ENCODE peak calls at places on chromosomes 12 and 14, in nine cellular contexts. One of them, this sample, is unnamed.

GRCh38 chr14:101033006-101033405 is 129.5 kb upstream of the RTL1 start:
- DNase-seq in fibroblast of villous mesenchyme: no peak
- DNase-seq in spleen: peak; percentile 23
- DNase-seq in SK-N-SH: no peak
- DNase-seq in transverse colon: no peak
- DNase-seq in A549: no peak
- DNase-seq in progenitor cell of endocrine pancreas: no peak
- DNase-seq in psoas muscle: no peak
- DNase-seq in BJ: no peak
- DNase-seq in this sample: no peak

GRCh38 chr12:127767631-127768030 is 499.3 kb upstream of the TMEM132C start:
- DNase-seq in transverse colon: no peak
- DNase-seq in spleen: no peak
- DNase-seq in psoas muscle: no peak
- DNase-seq in A549: no peak
- DNase-seq in BJ: no peak
- DNase-seq in progenitor cell of endocrine pancreas: no peak
- DNase-seq in fibroblast of villous mesenchyme: no peak
- DNase-seq in SK-N-SH: no peak
- DNase-seq in this sample: no peak

GRCh38 chr12:25792031-25792430 is 166.5 kb upstream of the RASSF8 start:
- DNase-seq in spleen: no peak
- DNase-seq in transverse colon: no peak
- DNase-seq in BJ: no peak
- DNase-seq in A549: no peak
- DNase-seq in progenitor cell of endocrine pancreas: no peak
- DNase-seq in fibroblast of villous mesenchyme: peak; percentile 36
- DNase-seq in psoas muscle: no peak
- DNase-seq in SK-N-SH: no peak
- DNase-seq in this sample: no peak

GRCh38 chr14:85599939-85600338 is 70.0 kb downstream of the FLRT2 start:
- DNase-seq in spleen: no peak
- DNase-seq in A549: no peak
- DNase-seq in psoas muscle: no peak
- DNase-seq in SK-N-SH: no peak
- DNase-seq in fibroblast of villous mesenchyme: peak; percentile 92
- DNase-seq in BJ: peak; percentile 60
- DNase-seq in transverse colon: no peak
- DNase-seq in progenitor cell of endocrine pancreas: no peak
- DNase-seq in this sample: no peak

GRCh38 chr12:4567073-4567881 is 5.3 kb downstream of the DYRK4 start:
- DNase-seq in progenitor cell of endocrine pancreas: no peak
- DNase-seq in transverse colon: no peak
- DNase-seq in SK-N-SH: no peak
- DNase-seq in A549: no peak
- DNase-seq in psoas muscle: no peak
- DNase-seq in BJ: no peak
- DNase-seq in spleen: no peak
- DNase-seq in fibroblast of villous mesenchyme: no peak
- DNase-seq in this sample: no peak

GRCh38 chr12:48003226-48004038 is 844 bp downstream of the COL2A1 start:
- DNase-seq in psoas muscle: no peak
- DNase-seq in BJ: no peak
- DNase-seq in progenitor cell of endocrine pancreas: no peak
- DNase-seq in spleen: no peak
- DNase-seq in transverse colon: no peak
- DNase-seq in fibroblast of villous mesenchyme: no peak
- DNase-seq in A549: peak; percentile 20
- DNase-seq in SK-N-SH: no peak
- DNase-seq in this sample: peak; percentile 30

GRCh38 chr14:100015251-100015655 is 50.0 kb upstream of the EVL start:
- DNase-seq in spleen: no peak
- DNase-seq in transverse colon: no peak
- DNase-seq in psoas muscle: no peak
- DNase-seq in fibroblast of villous mesenchyme: peak; percentile 42
- DNase-seq in SK-N-SH: no peak
- DNase-seq in A549: no peak
- DNase-seq in BJ: no peak
- DNase-seq in progenitor cell of endocrine pancreas: no peak
- DNase-seq in this sample: no peak

GRCh38 chr12:51848843-51849735 is 571 bp upstream of the FIGNL2 start:
- DNase-seq in transverse colon: no peak
- DNase-seq in SK-N-SH: peak; percentile 96
- DNase-seq in BJ: no peak
- DNase-seq in progenitor cell of endocrine pancreas: peak; percentile 48
- DNase-seq in psoas muscle: no peak
- DNase-seq in spleen: no peak
- DNase-seq in fibroblast of villous mesenchyme: no peak
- DNase-seq in A549: no peak
- DNase-seq in this sample: peak; percentile 49

GRCh38 chr14:68938515-68939423 is 40.3 kb downstream of the ACTN1 start:
- DNase-seq in fibroblast of villous mesenchyme: peak; percentile 55
- DNase-seq in SK-N-SH: peak; percentile 67
- DNase-seq in transverse colon: peak; percentile 72
- DNase-seq in psoas muscle: no peak
- DNase-seq in progenitor cell of endocrine pancreas: no peak
- DNase-seq in BJ: no peak
- DNase-seq in A549: peak; percentile 90
- DNase-seq in spleen: no peak
- DNase-seq in this sample: no peak

GRCh38 chr12:40760821-40761220 is 68.6 kb downstream of the CNTN1 start:
- DNase-seq in transverse colon: no peak
- DNase-seq in fibroblast of villous mesenchyme: no peak
- DNase-seq in progenitor cell of endocrine pancreas: no peak
- DNase-seq in spleen: no peak
- DNase-seq in SK-N-SH: no peak
- DNase-seq in psoas muscle: no peak
- DNase-seq in BJ: no peak
- DNase-seq in A549: no peak
- DNase-seq in this sample: no peak

GRCh38 chr12:113242018-113242418 is 20.8 kb downstream of the TPCN1 start:
- DNase-seq in BJ: no peak
- DNase-seq in progenitor cell of endocrine pancreas: no peak
- DNase-seq in A549: no peak
- DNase-seq in psoas muscle: peak; percentile 74
- DNase-seq in fibroblast of villous mesenchyme: no peak
- DNase-seq in transverse colon: peak; percentile 33
- DNase-seq in spleen: peak; percentile 60
- DNase-seq in SK-N-SH: no peak
- DNase-seq in this sample: no peak

GRCh38 chr14:91875515-91876286 is 8.4 kb upstream of the TC2N start:
- DNase-seq in fibroblast of villous mesenchyme: no peak
- DNase-seq in BJ: no peak
- DNase-seq in progenitor cell of endocrine pancreas: no peak
- DNase-seq in psoas muscle: no peak
- DNase-seq in spleen: no peak
- DNase-seq in SK-N-SH: no peak
- DNase-seq in transverse colon: peak; percentile 63
- DNase-seq in A549: no peak
- DNase-seq in this sample: no peak

GRCh38 chr14:61631044-61631692 is 64.1 kb upstream of the HIF1A start:
- DNase-seq in fibroblast of villous mesenchyme: peak; percentile 80
- DNase-seq in psoas muscle: no peak
- DNase-seq in transverse colon: no peak
- DNase-seq in A549: no peak
- DNase-seq in spleen: no peak
- DNase-seq in SK-N-SH: no peak
- DNase-seq in progenitor cell of endocrine pancreas: no peak
- DNase-seq in BJ: no peak
- DNase-seq in this sample: no peak

GRCh38 chr12:67068773-67069450 is 200.2 kb upstream of the CAND1 start:
- DNase-seq in BJ: no peak
- DNase-seq in transverse colon: peak; percentile 64
- DNase-seq in progenitor cell of endocrine pancreas: peak; percentile 50
- DNase-seq in A549: peak; percentile 67
- DNase-seq in fibroblast of villous mesenchyme: peak; percentile 25
- DNase-seq in psoas muscle: peak; percentile 52
- DNase-seq in spleen: peak; percentile 76
- DNase-seq in SK-N-SH: peak; percentile 76
- DNase-seq in this sample: peak; percentile 48

GRCh38 chr12:45433441-45433868 is 217.6 kb downstream of the ANO6 start:
- DNase-seq in fibroblast of villous mesenchyme: no peak
- DNase-seq in SK-N-SH: no peak
- DNase-seq in A549: no peak
- DNase-seq in spleen: no peak
- DNase-seq in psoas muscle: no peak
- DNase-seq in transverse colon: no peak
- DNase-seq in BJ: no peak
- DNase-seq in progenitor cell of endocrine pancreas: no peak
- DNase-seq in this sample: no peak

GRCh38 chr12:13171921-13172859 is 24.3 kb upstream of the EMP1 start:
- DNase-seq in spleen: no peak
- DNase-seq in fibroblast of villous mesenchyme: peak; percentile 21
- DNase-seq in progenitor cell of endocrine pancreas: no peak
- DNase-seq in psoas muscle: no peak
- DNase-seq in SK-N-SH: no peak
- DNase-seq in BJ: no peak
- DNase-seq in A549: peak; percentile 74
- DNase-seq in transverse colon: peak; percentile 30
- DNase-seq in this sample: no peak

GRCh38 chr12:104870797-104871196 is 87.3 kb downstream of the SLC41A2 start:
- DNase-seq in transverse colon: no peak
- DNase-seq in spleen: no peak
- DNase-seq in progenitor cell of endocrine pancreas: no peak
- DNase-seq in psoas muscle: no peak
- DNase-seq in A549: no peak
- DNase-seq in BJ: no peak
- DNase-seq in SK-N-SH: no peak
- DNase-seq in fibroblast of villous mesenchyme: no peak
- DNase-seq in this sample: no peak

GRCh38 chr14:53536446-53536845 is 383.3 kb upstream of the DDHD1 start:
- DNase-seq in SK-N-SH: no peak
- DNase-seq in transverse colon: no peak
- DNase-seq in fibroblast of villous mesenchyme: no peak
- DNase-seq in BJ: no peak
- DNase-seq in A549: no peak
- DNase-seq in psoas muscle: no peak
- DNase-seq in progenitor cell of endocrine pancreas: no peak
- DNase-seq in spleen: no peak
- DNase-seq in this sample: no peak

GRCh38 chr14:103002578-103003350 is 54.6 kb downstream of the CDC42BPB start:
- DNase-seq in psoas muscle: no peak
- DNase-seq in A549: peak; percentile 27
- DNase-seq in progenitor cell of endocrine pancreas: no peak
- DNase-seq in transverse colon: no peak
- DNase-seq in fibroblast of villous mesenchyme: no peak
- DNase-seq in spleen: peak; percentile 63
- DNase-seq in SK-N-SH: no peak
- DNase-seq in BJ: no peak
- DNase-seq in this sample: no peak
- TF ChIP-seq CTCF in psoas muscle: no peak
- TF ChIP-seq CTCF in A549: no peak
- TF ChIP-seq CTCF in progenitor cell of endocrine pancreas: no peak
- TF ChIP-seq CTCF in transverse colon: no peak
- TF ChIP-seq CTCF in fibroblast of villous mesenchyme: no peak
- TF ChIP-seq CTCF in spleen: no peak
- TF ChIP-seq CTCF in SK-N-SH: no peak
- TF ChIP-seq CTCF in BJ: peak; percentile 1
- TF ChIP-seq CTCF in this sample: no peak

GRCh38 chr12:71397433-71397954 is 42.1 kb upstream of the LGR5 start:
- DNase-seq in spleen: no peak
- DNase-seq in psoas muscle: no peak
- DNase-seq in BJ: peak; percentile 90
- DNase-seq in A549: no peak
- DNase-seq in fibroblast of villous mesenchyme: peak; percentile 15
- DNase-seq in transverse colon: no peak
- DNase-seq in SK-N-SH: no peak
- DNase-seq in progenitor cell of endocrine pancreas: no peak
- DNase-seq in this sample: no peak
- TF ChIP-seq CTCF in spleen: no peak
- TF ChIP-seq CTCF in psoas muscle: no peak
- TF ChIP-seq CTCF in BJ: no peak
- TF ChIP-seq CTCF in A549: no peak
- TF ChIP-seq CTCF in fibroblast of villous mesenchyme: no peak
- TF ChIP-seq CTCF in transverse colon: no peak
- TF ChIP-seq CTCF in SK-N-SH: no peak
- TF ChIP-seq CTCF in progenitor cell of endocrine pancreas: no peak
- TF ChIP-seq CTCF in this sample: no peak

DNA sequence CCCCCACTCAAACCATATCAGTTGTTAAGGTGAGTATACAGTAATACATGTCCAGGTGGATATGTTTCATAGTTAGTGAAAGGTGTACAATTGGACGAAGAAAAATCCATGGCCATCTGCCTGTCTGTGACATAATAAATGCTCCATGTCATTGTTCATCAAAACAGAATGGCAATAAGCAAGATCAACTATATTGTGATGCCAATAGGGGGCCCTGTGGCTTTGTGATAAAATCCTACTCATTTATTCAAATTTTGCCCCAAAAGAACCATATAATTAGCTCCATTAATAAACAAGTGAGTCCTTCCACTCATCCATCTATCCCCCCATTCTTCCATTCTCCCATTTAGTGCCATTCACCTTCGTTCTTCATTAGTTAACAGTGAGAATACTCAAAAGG is 102.0 kb downstream of the MGST1 start:
- DNase-seq in SK-N-SH: no peak
- DNase-seq in A549: no peak
- DNase-seq in spleen: no peak
- DNase-seq in BJ: no peak
- DNase-seq in fibroblast of villous mesenchyme: peak; percentile 4
- DNase-seq in progenitor cell of endocrine pancreas: no peak
- DNase-seq in psoas muscle: no peak
- DNase-seq in transverse colon: no peak
- DNase-seq in this sample: no peak
- TF ChIP-seq CTCF in SK-N-SH: no peak
- TF ChIP-seq CTCF in A549: no peak
- TF ChIP-seq CTCF in spleen: no peak
- TF ChIP-seq CTCF in BJ: no peak
- TF ChIP-seq CTCF in fibroblast of villous mesenchyme: peak; percentile 11
- TF ChIP-seq CTCF in progenitor cell of endocrine pancreas: no peak
- TF ChIP-seq CTCF in psoas muscle: no peak
- TF ChIP-seq CTCF in transverse colon: no peak
- TF ChIP-seq CTCF in this sample: no peak

GRCh38 chr14:66036598-66036997 is 449.6 kb upstream of the CCDC196 start:
- DNase-seq in SK-N-SH: no peak
- DNase-seq in progenitor cell of endocrine pancreas: no peak
- DNase-seq in psoas muscle: no peak
- DNase-seq in spleen: no peak
- DNase-seq in transverse colon: no peak
- DNase-seq in fibroblast of villous mesenchyme: no peak
- DNase-seq in BJ: no peak
- DNase-seq in A549: no peak
- DNase-seq in this sample: no peak

GRCh38 chr14:66037361-66037760 is 448.8 kb upstream of the CCDC196 start:
- DNase-seq in psoas muscle: no peak
- DNase-seq in spleen: no peak
- DNase-seq in SK-N-SH: no peak
- DNase-seq in transverse colon: no peak
- DNase-seq in BJ: no peak
- DNase-seq in A549: no peak
- DNase-seq in fibroblast of villous mesenchyme: no peak
- DNase-seq in progenitor cell of endocrine pancreas: no peak
- DNase-seq in this sample: no peak

GRCh38 chr14:66043921-66044320 is 442.2 kb upstream of the CCDC196 start:
- DNase-seq in fibroblast of villous mesenchyme: no peak
- DNase-seq in spleen: no peak
- DNase-seq in A549: no peak
- DNase-seq in progenitor cell of endocrine pancreas: no peak
- DNase-seq in SK-N-SH: no peak
- DNase-seq in psoas muscle: no peak
- DNase-seq in BJ: no peak
- DNase-seq in transverse colon: no peak
- DNase-seq in this sample: no peak

GRCh38 chr14:66039495-66039894 is 446.7 kb upstream of the CCDC196 start:
- DNase-seq in spleen: no peak
- DNase-seq in psoas muscle: no peak
- DNase-seq in progenitor cell of endocrine pancreas: no peak
- DNase-seq in transverse colon: no peak
- DNase-seq in BJ: no peak
- DNase-seq in A549: no peak
- DNase-seq in SK-N-SH: no peak
- DNase-seq in fibroblast of villous mesenchyme: no peak
- DNase-seq in this sample: no peak

GRCh38 chr14:66038214-66038977 is 447.8 kb upstream of the CCDC196 start:
- DNase-seq in A549: peak; percentile 22
- DNase-seq in psoas muscle: no peak
- DNase-seq in fibroblast of villous mesenchyme: peak; percentile 78
- DNase-seq in transverse colon: peak; percentile 11
- DNase-seq in BJ: no peak
- DNase-seq in progenitor cell of endocrine pancreas: no peak
- DNase-seq in SK-N-SH: no peak
- DNase-seq in spleen: no peak
- DNase-seq in this sample: peak; percentile 16
- TF ChIP-seq CTCF in A549: no peak
- TF ChIP-seq CTCF in psoas muscle: no peak
- TF ChIP-seq CTCF in fibroblast of villous mesenchyme: no peak
- TF ChIP-seq CTCF in transverse colon: no peak
- TF ChIP-seq CTCF in BJ: no peak
- TF ChIP-seq CTCF in progenitor cell of endocrine pancreas: no peak
- TF ChIP-seq CTCF in SK-N-SH: no peak
- TF ChIP-seq CTCF in spleen: no peak
- TF ChIP-seq CTCF in this sample: no peak

This sample was measured in neural crest cell.